ENCODE peak calls at places on chromosomes 11 and 22, in four cellular contexts. T, L, Z and N are unnamed samples.

GRCh38 chr22:38172016-38172431 is 9.6 kb downstream of the PLA2G6 start:
- DNase-seq in Z (no peak), T (no peak), L (no peak), N (no peak)

GRCh38 chr11:121067453-121067852 is 33.6 kb upstream of the TECTA start:
- DNase-seq in T (no peak), L (peak), Z (no peak), N (no peak)

GRCh38 chr11:125426818-125427528 is 69.1 kb downstream of the FEZ1 start:
- DNase-seq in Z (no peak), T (no peak), L (no peak), N (no peak)

GRCh38 chr11:473975-474785 is 24.1 kb downstream of the PTDSS2 start:
- DNase-seq in Z (no peak), L (no peak), T (no peak), N (no peak)

GRCh38 chr11:73213196-73214143 is 4.6 kb upstream of the P2RY2 start:
- DNase-seq in L (no peak), T (no peak), Z (no peak), N (no peak)

GRCh38 chr22:44214764-44215163 is 34.0 kb downstream of the PARVG start:
- DNase-seq in L (no peak), T (no peak), Z (peak), N (no peak)

GRCh38 chr22:19761500-19762314 is 1.1 kb downstream of the TBX1 start:
- DNase-seq in L (no peak), Z (no peak), T (no peak), N (no peak)

GRCh38 chr11:13008625-13009475 is at the start of gene RASSF10:
- DNase-seq in L (no peak), T (peak), Z (peak), N (no peak)

GRCh38 chr11:43574949-43575915 is 105.3 kb upstream of the HSD17B12 start:
- DNase-seq in T (peak), L (no peak), Z (no peak), N (no peak)

GRCh38 chr11:76838422-76839068 is 22.2 kb upstream of the ACER3 start:
- DNase-seq in L (peak), T (no peak), Z (no peak), N (no peak)

GRCh38 chr11:120467627-120468026 is 43.9 kb upstream of the GRIK4 start:
- DNase-seq in Z (no peak), L (no peak), T (no peak), N (peak)

GRCh38 chr11:27319065-27319464 is 44.0 kb downstream of the CCDC34 start:
- DNase-seq in L (no peak), Z (no peak), T (no peak), N (peak)

GRCh38 chr11:70456921-70457532 is 58.7 kb downstream of the CTTN start:
- DNase-seq in T (no peak), Z (no peak), L (peak), N (no peak)

GRCh38 chr11:64694821-64695365 is 28.1 kb downstream of the NRXN2 start:
- DNase-seq in Z (no peak), L (no peak), T (peak), N (no peak)

GRCh38 chr22:35525687-35526332 is 14.8 kb upstream of the RASD2 start:
- DNase-seq in T (no peak), L (no peak), Z (no peak), N (no peak)

GRCh38 chr22:48198489-48199459 is 1436.3 kb downstream of the TBC1D22A start:
- DNase-seq in Z (peak), L (no peak), T (no peak), N (no peak)

GRCh38 chr11:128621491-128622136 is 34.3 kb upstream of the ETS1 start:
- DNase-seq in L (no peak), Z (no peak), T (no peak), N (peak)

GRCh38 chr11:66022401-66023185 is 3.7 kb downstream of the CATSPER1 start:
- DNase-seq in T (no peak), Z (peak), L (peak), N (no peak)

GRCh38 chr11:70522613-70523311 is 124.4 kb downstream of the CTTN start:
- DNase-seq in Z (no peak), T (no peak), L (no peak), N (no peak)

GRCh38 chr22:49760630-49761571 is 66.8 kb downstream of the BRD1 start:
- DNase-seq in Z (no peak), L (no peak), T (no peak), N (no peak)

GRCh38 chr11:112795142-112795815 is 165.9 kb upstream of the NCAM1 start:
- DNase-seq in Z (no peak), T (peak), L (peak), N (no peak)

GRCh38 chr22:19769393-19769715 is 8.8 kb downstream of the TBX1 start:
- DNase-seq in Z (no peak), T (no peak), L (no peak), N (no peak)

GRCh38 chr11:103907548-103908455 is 128.6 kb upstream of the DDI1 start:
- DNase-seq in L (no peak), Z (no peak), T (no peak), N (no peak)

GRCh38 chr11:106854429-106854828 is 163.8 kb downstream of the GUCY1A2 start:
- DNase-seq in Z (no peak), T (no peak), L (no peak), N (no peak)

GRCh38 chr22:24553597-24554315 is 1.2 kb downstream of the GUCD1 start:
- DNase-seq in T (no peak), Z (no peak), L (no peak), N (no peak)

GRCh38 chr11:2797741-2798361 is 87.7 kb downstream of the CDKN1C start:
- DNase-seq in Z (peak), L (no peak), T (no peak), N (no peak)

GRCh38 chr11:80432051-80432450 is 991.2 kb upstream of the TENM4 start:
- DNase-seq in L (no peak), Z (no peak), T (no peak), N (no peak)

GRCh38 chr22:17303840-17304779 is 65.2 kb upstream of the CECR2 start:
- DNase-seq in L (no peak), Z (peak), T (no peak), N (no peak)

GRCh38 chr22:41939981-41940852 is 6.7 kb downstream of the CENPM start:
- DNase-seq in T (no peak), L (no peak), Z (peak), N (no peak)

GRCh38 chr11:45934580-45935318 is 12.3 kb downstream of the LARGE2 start:
- DNase-seq in L (no peak), Z (no peak), T (no peak), N (no peak)

GRCh38 chr22:46183733-46184132 is 33.4 kb downstream of the PPARA start:
- DNase-seq in T (no peak), L (no peak), Z (no peak), N (no peak)

GRCh38 chr22:33850227-33850626 is 70.0 kb downstream of the LARGE1 start:
- DNase-seq in Z (no peak), T (no peak), L (no peak), N (no peak)

GRCh38 chr11:1516273-1517067 is 29.9 kb upstream of the MOB2 start:
- DNase-seq in Z (no peak), L (no peak), T (no peak), N (peak)

GRCh38 chr22:45246060-45246985 is 5.6 kb upstream of the KIAA0930 start:
- DNase-seq in L (peak), T (no peak), Z (peak), N (peak)

GRCh38 chr11:65811764-65812475 is 21.8 kb upstream of the SNX32 start:
- DNase-seq in L (no peak), T (no peak), Z (no peak), N (no peak)

GRCh38 chr11:68398870-68399865 is 61.4 kb upstream of the PPP6R3 start:
- DNase-seq in L (no peak), T (no peak), Z (no peak), N (peak)

GRCh38 chr11:74403607-74404006 is 5.4 kb upstream of the PGM2L1 start:
- DNase-seq in L (no peak), Z (no peak), T (no peak), N (no peak)